ENCODE peak calls at places on chromosomes 11 and 22, in five cellular contexts. G is GM19239; H is activated effector memory CD4-positive, alpha-beta T cell treated with anti-CD3 and anti-CD28 coated beads, Interleukin-2, amount 50 U/mL, for 16 hours; X is effector memory CD4-positive, alpha-beta T cell; D is nephron progenitor cell. S is an unnamed sample.

GRCh38 chr11:85742873-85743275 is 56.9 kb upstream of the CCDC89 start:
- DNase-seq in G (no peak), H (no peak), X (no peak), D (no peak), S (no peak)

GRCh38 chr11:131932584-131933360 is 562.4 kb downstream of the NTM start:
- DNase-seq in G (no peak), H (no peak), X (no peak), D (no peak), S (no peak)

GRCh38 chr22:37822079-37822833 is 926 bp upstream of the GALR3 start:
- DNase-seq in G (no peak), H (no peak), X (no peak), D (peak), S (peak)

GRCh38 chr22:50684986-50685385 is 12.4 kb downstream of the SHANK3 start:
- DNase-seq in G (no peak), H (no peak), X (no peak), D (no peak), S (no peak)

GRCh38 chr11:45089845-45090499 is 56.5 kb upstream of the PRDM11 start:
- DNase-seq in G (no peak), H (peak), X (no peak), D (no peak), S (no peak)

GRCh38 chr11:2451916-2452694 is 7.3 kb downstream of the KCNQ1 start:
- DNase-seq in G (no peak), H (peak), X (no peak), D (no peak), S (no peak)

GRCh38 chr22:20234760-20235452 is 33.2 kb downstream of the RTN4R start:
- DNase-seq in G (no peak), H (no peak), X (no peak), D (peak), S (no peak)

GRCh38 chr11:122045181-122045586 is 70.8 kb downstream of the BLID start:
- DNase-seq in G (no peak), H (no peak), X (no peak), D (no peak), S (no peak)

GRCh38 chr22:49090061-49090852 is 737.4 kb downstream of the BRD1 start:
- DNase-seq in G (no peak), H (no peak), X (no peak), D (no peak), S (no peak)

GRCh38 chr22:47281126-47282106 is 519.0 kb downstream of the TBC1D22A start:
- DNase-seq in G (no peak), H (no peak), X (no peak), D (no peak), S (no peak)

GRCh38 chr22:35054064-35054463 is 11.9 kb upstream of the ISX start:
- DNase-seq in G (no peak), H (no peak), X (no peak), D (no peak), S (no peak)

GRCh38 chr11:126799974-126800373 is 200.6 kb downstream of the KIRREL3 start:
- DNase-seq in G (no peak), H (no peak), X (no peak), D (no peak), S (no peak)

GRCh38 chr11:7573558-7574296 is 59.9 kb downstream of the PPFIBP2 start:
- DNase-seq in G (no peak), H (no peak), X (no peak), D (peak), S (no peak)

GRCh38 chr11:131428853-131429252 is 58.4 kb downstream of the NTM start:
- DNase-seq in G (no peak), H (no peak), X (no peak), D (no peak), S (no peak)

GRCh38 chr11:94193288-94193687 is 64.6 kb downstream of the PANX1 start:
- DNase-seq in G (no peak), H (no peak), X (no peak), D (no peak), S (no peak)